ENCODE peak calls at places on chromosomes 6 and 20, in six cellular contexts. E is KG1; D is non-pigmented ciliary epithelial cell; X is stimulated activated CD4-positive, alpha-beta T cell treated with anti-CD3 and anti-CD28 coated beads, Interleukin-1b, Interleukin-23, amount 100 ng/mL, for 1 hour; A is H54; F is progenitor cell of endocrine pancreas. S is an unnamed sample.

GRCh38 chr6:7086488-7086887 is 21.3 kb upstream of the RREB1 start:
- DNase-seq in X (no peak), F (no peak), A (no peak), E (no peak), D (no peak), S (peak; percentile 14)

GRCh38 chr20:57396212-57396611 is 5.0 kb downstream of the RBM38 start:
- DNase-seq in D (no peak), A (no peak), F (no peak), E (no peak), X (no peak), S (no peak)

GRCh38 chr6:81767163-81768000 is 14.9 kb upstream of the TENT5A start:
- DNase-seq in F (no peak), A (no peak), E (no peak), D (no peak), X (no peak), S (no peak)

GRCh38 chr20:37535443-37536132 is 7.9 kb upstream of the BLCAP start:
- DNase-seq in F (no peak), X (no peak), D (no peak), A (no peak), E (no peak), S (no peak)

GRCh38 chr6:119152187-119152586 is 73.7 kb upstream of the FAM184A start:
- DNase-seq in D (no peak), X (no peak), F (no peak), E (no peak), A (no peak), S (no peak)

GRCh38 chr20:36281785-36282380 is 24.3 kb upstream of the DLGAP4 start:
- DNase-seq in X (no peak), D (no peak), E (no peak), A (no peak), F (no peak), S (no peak)

GRCh38 chr6:17015144-17015543 is 86.7 kb upstream of the STMND1 start:
- DNase-seq in A (peak; percentile 33), D (peak; percentile 54), E (no peak), X (no peak), F (no peak), S (no peak)

GRCh38 chr6:34657307-34657978 is 39.1 kb downstream of the ILRUN start:
- DNase-seq in E (no peak), A (no peak), D (peak; percentile 68), X (no peak), F (no peak), S (no peak)

GRCh38 chr6:2108700-2109306 is 136.6 kb downstream of the GMDS start:
- DNase-seq in D (no peak), A (no peak), X (no peak), F (no peak), E (no peak), S (no peak)

S was measured in HAP-1.